ENCODE peak calls at places on chromosomes 5 and 9, in eight cellular contexts. C, K, E, J, T, F, Q and Z are unnamed samples.

GRCh38 chr9:21294325-21294724 is 10.8 kb downstream of the IFNA5 start:
- DNase-seq in F (no peak), J (no peak), E (peak; percentile 94), T (no peak), Q (peak; percentile 68), C (no peak), K (no peak), Z (no peak)

GRCh38 chr5:124774002-124774318 is 27.5 kb upstream of the ZNF608 start:
- DNase-seq in Q (no peak), T (no peak), E (no peak), F (no peak), K (no peak), J (no peak), C (no peak), Z (no peak)

GRCh38 chr5:157026789-157027424 is 32.0 kb downstream of the HAVCR1 start:
- DNase-seq in J (no peak), K (no peak), Q (no peak), E (peak; percentile 60), C (no peak), T (no peak), F (peak; percentile 24), Z (no peak)

GRCh38 chr5:144144956-144145751 is 25.3 kb downstream of the YIPF5 start:
- DNase-seq in C (no peak), T (no peak), J (no peak), K (no peak), E (no peak), F (no peak), Q (peak; percentile 52), Z (no peak)

GRCh38 chr5:54254482-54255198 is 55.7 kb downstream of the ARL15 start:
- DNase-seq in F (peak; percentile 4), E (peak; percentile 20), J (no peak), Q (peak; percentile 46), K (no peak), C (no peak), T (no peak), Z (no peak)

GRCh38 chr9:135066291-135066690 is 21.2 kb upstream of the OLFM1 start:
- DNase-seq in Q (no peak), J (no peak), F (no peak), C (no peak), T (no peak), K (no peak), E (no peak), Z (no peak)

GRCh38 chr5:19987594-19988345 is at the start of gene CDH18:
- DNase-seq in Q (peak; percentile 45), E (peak; percentile 52), T (peak; percentile 77), F (no peak), C (peak; percentile 19), J (peak; percentile 79), K (no peak), Z (peak; percentile 9)

GRCh38 chr9:30722065-30722464 is 1662.4 kb upstream of the ACO1 start:
- DNase-seq in F (no peak), Q (no peak), E (no peak), C (no peak), J (no peak), T (no peak), K (no peak), Z (no peak)

GRCh38 chr5:109844148-109844547 is 154.4 kb downstream of the MAN2A1 start:
- DNase-seq in T (no peak), K (no peak), F (peak; percentile 9), J (no peak), Q (peak; percentile 43), C (no peak), E (no peak), Z (no peak)